ENCODE peak calls at places on chromosomes 1 and 21, in five cellular contexts. F, D, U, C and I are unnamed samples.

GRCh38 chr1:231460614-231461013 is 38.5 kb upstream of the EGLN1 start:
- DNase-seq in D (no peak), F (no peak), U (no peak), C (peak; percentile 84), I (no peak)

GRCh38 chr1:223825767-223826461 is 19.8 kb downstream of the TP53BP2 start:
- DNase-seq in F (no peak), D (no peak), U (no peak), C (no peak), I (no peak)

GRCh38 chr1:103949714-103950113 is 200.0 kb downstream of the AMY1C start:
- DNase-seq in F (no peak), C (no peak), D (no peak), U (no peak), I (no peak)

GRCh38 chr1:23367451-23367790 is 2.2 kb downstream of the ZNF436 start:
- DNase-seq in F (no peak), D (no peak), C (peak; percentile 19), U (no peak), I (no peak)

GRCh38 chr1:103489881-103490280 is 35.6 kb upstream of the RNPC3 start:
- DNase-seq in U (no peak), C (peak; percentile 49), F (no peak), D (no peak), I (no peak)

GRCh38 chr21:45522381-45522780 is 19.9 kb downstream of the SLC19A1 start:
- DNase-seq in C (no peak), D (no peak), U (no peak), F (no peak), I (no peak)

GRCh38 chr21:33901421-33902288 is 13.9 kb downstream of the ATP5PO start:
- DNase-seq in D (no peak), F (peak; percentile 62), U (no peak), C (peak; percentile 70), I (no peak)

GRCh38 chr1:159652506-159652905 is 61.9 kb downstream of the CRP start:
- DNase-seq in U (no peak), F (no peak), D (no peak), C (peak; percentile 22), I (no peak)

GRCh38 chr21:36854391-36854790 is 112.1 kb downstream of the HLCS start:
- DNase-seq in F (peak; percentile 70), C (no peak), D (no peak), U (peak; percentile 30), I (peak; percentile 29)

GRCh38 chr1:115179397-115179835 is 90.1 kb upstream of the TSPAN2 start:
- DNase-seq in F (no peak), U (no peak), C (peak; percentile 99), D (peak; percentile 85), I (no peak)

GRCh38 chr21:39502631-39503030 is 50.9 kb downstream of the SH3BGR start:
- DNase-seq in D (no peak), C (no peak), U (no peak), F (no peak), I (no peak)

GRCh38 chr1:181504294-181505115 is 21.2 kb downstream of the CACNA1E start:
- DNase-seq in D (no peak), F (peak; percentile 37), U (no peak), C (no peak), I (no peak)

GRCh38 chr1:25890249-25891034 is 14.9 kb upstream of the PAQR7 start:
- DNase-seq in C (peak; percentile 89), D (no peak), U (no peak), F (no peak), I (no peak)

GRCh38 chr1:196501760-196502428 is 106.3 kb downstream of the KCNT2 start:
- DNase-seq in C (no peak), F (no peak), D (no peak), U (no peak), I (no peak)

GRCh38 chr1:20430355-20431290 is 55.4 kb downstream of the CAMK2N1 start:
- DNase-seq in C (no peak), U (no peak), F (peak; percentile 77), D (no peak), I (peak; percentile 37)

GRCh38 chr1:245091818-245092637 is 62.8 kb upstream of the KIF26B start:
- DNase-seq in C (peak; percentile 99), U (no peak), D (no peak), F (peak; percentile 6), I (no peak)

GRCh38 chr1:92623187-92623778 is 136.6 kb upstream of the GFI1 start:
- DNase-seq in U (no peak), F (no peak), D (no peak), C (peak; percentile 7), I (no peak)

GRCh38 chr1:30318864-30319718 is 404.3 kb downstream of the MATN1 start:
- DNase-seq in D (no peak), F (no peak), U (no peak), C (no peak), I (no peak)

GRCh38 chr1:239349699-239350098 is 36.7 kb upstream of the CHRM3 start:
- DNase-seq in D (no peak), F (no peak), C (no peak), U (no peak), I (no peak)

GRCh38 chr1:34749983-34750382 is 4.9 kb upstream of the GJB5 start:
- DNase-seq in D (no peak), F (no peak), U (no peak), C (peak; percentile 22), I (no peak)

GRCh38 chr1:226497991-226498689 is 50.4 kb upstream of the STUM start:
- DNase-seq in D (no peak), F (no peak), U (no peak), C (no peak), I (no peak)

GRCh38 chr1:28087614-28088167 is 719 bp downstream of the EYA3 start:
- DNase-seq in D (no peak), U (no peak), C (no peak), F (peak; percentile 22), I (no peak)

GRCh38 chr1:225822655-225823403 is 12.9 kb downstream of the EPHX1 start:
- DNase-seq in U (no peak), D (peak; percentile 52), C (no peak), F (no peak), I (no peak)

GRCh38 chr1:20626098-20626427 is 7.2 kb upstream of the PINK1 start:
- DNase-seq in D (no peak), F (no peak), C (no peak), U (no peak), I (no peak)

GRCh38 chr1:6485140-6485936 is 6.1 kb downstream of the PLEKHG5 start:
- DNase-seq in U (peak; percentile 49), D (no peak), F (peak; percentile 67), C (no peak), I (no peak)

GRCh38 chr1:153535664-153536585 is at the start of gene S100A6:
- DNase-seq in C (peak; percentile 86), D (peak; percentile 92), U (peak; percentile 86), F (no peak), I (no peak)

GRCh38 chr1:101193733-101194169 is 43.1 kb upstream of the S1PR1 start:
- DNase-seq in D (no peak), F (no peak), C (no peak), U (no peak), I (no peak)

GRCh38 chr1:215665212-215665611 is 98.1 kb downstream of the KCTD3 start:
- DNase-seq in D (no peak), F (no peak), C (peak; percentile 97), U (no peak), I (no peak)

GRCh38 chr1:224245188-224245587 is 62.1 kb downstream of the DEGS1 start:
- DNase-seq in U (peak; percentile 55), D (peak; percentile 65), F (peak; percentile 15), C (peak; percentile 20), I (no peak)

GRCh38 chr1:199122532-199123311 is 483.9 kb downstream of the PTPRC start:
- DNase-seq in C (peak; percentile 88), U (no peak), F (no peak), D (no peak), I (no peak)

GRCh38 chr1:205335692-205336091 is 14.1 kb upstream of the NUAK2 start:
- DNase-seq in F (peak; percentile 95), U (peak; percentile 71), C (peak; percentile 62), D (peak; percentile 86), I (peak; percentile 93)

GRCh38 chr1:58908539-58909161 is 124.8 kb upstream of the JUN start:
- DNase-seq in C (no peak), D (no peak), U (no peak), F (no peak), I (no peak)

GRCh38 chr1:121516279-121516967 is 331.6 kb downstream of the SRGAP2C start:
- DNase-seq in F (no peak), C (no peak), U (no peak), D (no peak), I (no peak)

DNA sequence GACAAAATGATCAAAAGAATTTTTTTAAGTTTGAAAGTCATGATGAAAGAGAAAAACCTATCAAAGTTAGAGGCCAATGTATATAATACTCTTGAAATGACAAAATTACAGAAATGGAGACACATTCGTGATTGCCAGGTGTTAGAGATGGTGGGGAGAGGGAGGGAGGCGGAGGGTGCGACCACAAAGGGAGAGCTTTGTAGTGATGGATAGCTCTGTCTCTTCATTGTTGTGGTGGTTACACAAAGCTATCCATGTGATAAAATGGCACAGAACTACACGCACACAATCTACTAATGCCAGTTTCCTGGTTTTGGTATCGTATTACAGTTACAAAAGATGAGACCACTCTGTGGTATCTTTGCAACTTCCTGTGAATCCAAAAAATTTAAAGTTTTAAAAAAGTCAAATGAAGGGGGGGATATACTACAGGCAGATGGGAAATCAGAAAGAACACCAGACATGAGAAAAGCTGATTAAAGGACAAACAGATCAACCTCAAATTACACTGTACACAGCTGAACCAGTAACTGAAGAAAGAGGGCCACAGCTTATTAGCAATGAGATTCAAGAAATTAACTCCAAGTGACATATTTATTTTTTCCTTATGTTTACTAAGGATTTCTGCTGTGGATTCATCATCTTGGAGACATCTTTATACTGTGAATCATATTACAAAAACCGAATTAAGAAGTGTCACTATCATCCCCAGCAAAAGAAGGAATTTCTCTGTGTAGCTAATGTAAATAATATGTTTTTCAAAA is 199.1 kb downstream of the SLC45A1 start:
- DNase-seq in D (no peak), C (peak; percentile 55), F (no peak), U (no peak), I (no peak)
- TF ChIP-seq CTCF in D (no peak), C (no peak), F (no peak), U (no peak), I (no peak)

DNA sequence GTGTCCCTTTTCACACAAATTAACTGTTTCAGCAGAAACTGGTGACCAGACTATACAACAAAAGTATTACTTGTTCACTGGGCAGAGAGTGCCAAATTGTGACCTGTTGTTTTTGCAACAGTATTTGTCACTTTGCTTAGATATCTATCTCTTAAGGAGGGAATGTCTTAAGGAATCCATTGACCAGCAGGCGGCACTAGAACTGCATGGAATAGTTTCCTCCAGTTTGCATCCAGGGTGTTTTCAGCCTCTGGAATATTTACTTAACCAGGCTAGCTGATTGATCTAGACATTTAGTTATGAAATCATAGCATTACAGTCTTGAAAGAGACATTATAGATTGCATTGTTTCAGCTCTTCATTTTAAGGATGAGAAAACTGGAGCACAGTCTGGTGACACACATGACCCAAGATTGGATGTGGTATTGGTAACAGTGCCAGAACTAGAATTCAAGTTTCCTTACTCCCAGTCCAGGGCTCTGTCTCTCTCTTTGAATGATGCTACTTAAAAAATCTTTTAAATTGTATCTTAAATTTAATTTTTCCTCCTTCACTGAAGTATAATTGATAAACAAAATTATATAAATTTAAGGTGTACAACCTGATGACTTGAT is 16.9 kb downstream of the RPTN start:
- DNase-seq in F (peak; percentile 61), D (no peak), C (peak; percentile 54), U (peak; percentile 27), I (no peak)
- TF ChIP-seq CTCF in F (peak; percentile 84), D (peak; percentile 45), C (peak; percentile 80), U (peak; percentile 69), I (peak; percentile 91)

GRCh38 chr1:14914351-14914988 is 239.1 kb upstream of the TMEM51 start:
- DNase-seq in D (peak; percentile 7), C (no peak), F (no peak), U (no peak), I (no peak)
- TF ChIP-seq CTCF in D (no peak), C (no peak), F (no peak), U (no peak), I (no peak)

GRCh38 chr1:3035871-3036645 is 14.8 kb downstream of the ACTRT2 start:
- DNase-seq in F (no peak), D (peak; percentile 36), C (no peak), U (peak; percentile 11), I (no peak)
- TF ChIP-seq CTCF in F (no peak), D (no peak), C (no peak), U (no peak), I (no peak)